ENCODE peak calls at places on chromosomes 4 and X, in six cellular contexts. F is Panc1, H is HepG2, R is GM23338, V is upper lobe of left lung, Y is HCT116. S is an unnamed sample.
A peak's percentile ranks its signal among the peaks of the same experiment; 100 is the strongest.

GRCh38 chrX:7074135-7074907 is 73.2 kb upstream of the STS start:
- ATAC-seq in F (no peak), H (no peak), R (no peak), V (no peak), Y (no peak), S (no peak)

GRCh38 chr4:5205981-5206380 is 154.7 kb downstream of the STK32B start:
- ATAC-seq in F (no peak), H (no peak), R (no peak), V (no peak), Y (peak; percentile 10), S (no peak)

GRCh38 chr4:56424176-56424575 is 11.2 kb downstream of the PPAT start:
- ATAC-seq in F (no peak), H (no peak), R (no peak), V (no peak), Y (no peak), S (no peak)

GRCh38 chr4:142091691-142092182 is 455.4 kb downstream of the IL15 start:
- ATAC-seq in F (peak; percentile 63), H (no peak), R (no peak), V (peak; percentile 19), Y (peak; percentile 37), S (peak; percentile 73)

GRCh38 chr4:3413675-3414420 is 27.9 kb upstream of the HGFAC start:
- ATAC-seq in F (no peak), H (no peak), R (peak; percentile 43), V (no peak), Y (no peak), S (no peak)

GRCh38 chr4:185384877-185385465 is 10.8 kb downstream of the LRP2BP start:
- ATAC-seq in F (no peak), H (no peak), R (no peak), V (no peak), Y (no peak), S (no peak)

GRCh38 chr4:33482773-33483172 is 2761.5 kb downstream of the ARAP2 start:
- ATAC-seq in F (no peak), H (no peak), R (no peak), V (no peak), Y (no peak), S (no peak)

GRCh38 chr4:154984616-154985015 is 203.5 kb downstream of the RBM46 start:
- ATAC-seq in F (no peak), H (no peak), R (no peak), V (peak; percentile 34), Y (no peak), S (no peak)

GRCh38 chrX:75642811-75643361 is 120.0 kb upstream of the ZDHHC15 start:
- ATAC-seq in F (no peak), H (no peak), R (no peak), V (no peak), Y (no peak), S (no peak)

GRCh38 chrX:128816919-128817318 is 706.4 kb downstream of the SMARCA1 start:
- ATAC-seq in F (no peak), H (peak; percentile 46), R (peak; percentile 63), V (no peak), Y (no peak), S (no peak)

GRCh38 chr4:146957252-146957651 is 11.6 kb upstream of the TTC29 start:
- ATAC-seq in F (no peak), H (no peak), R (no peak), V (no peak), Y (no peak), S (no peak)

GRCh38 chr4:102612824-102613366 is 111.7 kb downstream of the NFKB1 start:
- ATAC-seq in F (no peak), H (no peak), R (no peak), V (no peak), Y (no peak), S (no peak)

GRCh38 chr4:102608190-102608589 is 107.0 kb downstream of the NFKB1 start:
- ATAC-seq in F (no peak), H (no peak), R (no peak), V (no peak), Y (no peak), S (no peak)

GRCh38 chr4:102610476-102610875 is 109.3 kb downstream of the NFKB1 start:
- ATAC-seq in F (no peak), H (no peak), R (peak; percentile 28), V (no peak), Y (no peak), S (no peak)

GRCh38 chr4:102612195-102612594 is 111.0 kb downstream of the NFKB1 start:
- ATAC-seq in F (no peak), H (no peak), R (no peak), V (no peak), Y (no peak), S (no peak)

GRCh38 chr4:102610007-102610406 is 108.8 kb downstream of the NFKB1 start:
- ATAC-seq in F (no peak), H (peak; percentile 58), R (no peak), V (no peak), Y (peak; percentile 72), S (no peak)
- TF ChIP-seq CTCF in F (peak; percentile 44), H (peak; percentile 31), R (peak; percentile 40), V (no peak), Y (peak; percentile 49), S (no peak)

GRCh38 chr4:14254806-14255445 is 627.4 kb upstream of the BOD1L1 start:
- ATAC-seq in F (no peak), H (no peak), R (no peak), V (no peak), Y (no peak), S (no peak)

GRCh38 chr4:14254252-14254651 is 626.7 kb upstream of the BOD1L1 start:
- ATAC-seq in F (no peak), H (peak; percentile 83), R (peak; percentile 68), V (no peak), Y (no peak), S (no peak)

GRCh38 chr4:14247767-14248166 is 620.2 kb upstream of the BOD1L1 start:
- ATAC-seq in F (no peak), H (no peak), R (no peak), V (no peak), Y (no peak), S (no peak)

GRCh38 chr4:14249226-14249625 is 621.7 kb upstream of the BOD1L1 start:
- ATAC-seq in F (no peak), H (no peak), R (no peak), V (no peak), Y (no peak), S (no peak)
- TF ChIP-seq POLR2AphosphoS5 in F (no peak), H (no peak), R (no peak), V (no peak), Y (no peak), S (no peak)

GRCh38 chr4:28523791-28524190 is 1663.2 kb downstream of the STIM2 start:
- ATAC-seq in F (no peak), H (no peak), R (no peak), V (no peak), Y (no peak), S (no peak)

GRCh38 chr4:28518781-28519180 is 1658.1 kb downstream of the STIM2 start:
- ATAC-seq in F (no peak), H (no peak), R (no peak), V (no peak), Y (no peak), S (no peak)
- H3K4me1 ChIP-seq in F (no peaks in the 10 kb centered on the region), H (no peaks in the 10 kb centered on the region), R (no peaks in the 10 kb centered on the region), V (no peaks in the 10 kb centered on the region), Y (no peaks in the 10 kb centered on the region), S (no peaks in the 10 kb centered on the region)

GRCh38 chr4:130705023-130705422 is 1609.1 kb downstream of the C4orf33 start:
- ATAC-seq in F (no peak), H (no peak), R (no peak), V (no peak), Y (no peak), S (no peak)
- TF ChIP-seq CTCF in F (no peak), H (no peak), R (no peak), V (no peak), Y (no peak), S (no peak)

DNA sequence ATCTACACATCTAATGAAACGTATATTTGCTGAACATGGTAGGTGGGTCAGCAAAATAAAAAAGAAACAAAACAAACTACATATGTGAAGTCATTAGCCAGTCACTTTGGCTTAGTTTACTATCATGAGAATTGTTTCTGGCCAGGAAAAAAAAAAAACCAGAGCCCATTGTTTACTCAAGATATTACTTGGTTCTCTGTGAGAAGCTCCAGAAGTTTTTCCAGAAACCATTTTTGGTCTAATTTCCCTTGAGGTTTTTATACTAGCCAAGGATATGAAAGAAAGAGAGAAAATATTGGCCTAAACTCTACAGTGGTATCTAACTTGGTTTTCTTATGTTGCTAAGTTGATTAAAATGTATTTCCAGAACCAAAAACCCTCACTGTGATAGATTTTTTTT is 259.1 kb downstream of the PDHA2 start:
- ATAC-seq in F (no peak), H (no peak), R (no peak), V (no peak), Y (no peak), S (no peak)
- TF ChIP-seq POLR2AphosphoS5 in F (no peak), H (no peak), R (no peak), V (no peak), Y (no peak), S (no peak)

GRCh38 chr4:114036864-114037263 is 57.4 kb upstream of the ARSJ start:
- ATAC-seq in F (no peak), H (no peak), R (no peak), V (no peak), Y (no peak), S (no peak)

GRCh38 chr4:114041117-114041475 is 61.6 kb upstream of the ARSJ start:
- ATAC-seq in F (no peak), H (no peak), R (no peak), V (no peak), Y (no peak), S (no peak)

GRCh38 chr4:114037981-114038380 is 58.5 kb upstream of the ARSJ start:
- ATAC-seq in F (no peak), H (no peak), R (no peak), V (no peak), Y (no peak), S (no peak)

GRCh38 chr4:114040319-114041116 is 61.1 kb upstream of the ARSJ start:
- ATAC-seq in F (no peak), H (no peak), R (no peak), V (no peak), Y (no peak), S (no peak)

DNA sequence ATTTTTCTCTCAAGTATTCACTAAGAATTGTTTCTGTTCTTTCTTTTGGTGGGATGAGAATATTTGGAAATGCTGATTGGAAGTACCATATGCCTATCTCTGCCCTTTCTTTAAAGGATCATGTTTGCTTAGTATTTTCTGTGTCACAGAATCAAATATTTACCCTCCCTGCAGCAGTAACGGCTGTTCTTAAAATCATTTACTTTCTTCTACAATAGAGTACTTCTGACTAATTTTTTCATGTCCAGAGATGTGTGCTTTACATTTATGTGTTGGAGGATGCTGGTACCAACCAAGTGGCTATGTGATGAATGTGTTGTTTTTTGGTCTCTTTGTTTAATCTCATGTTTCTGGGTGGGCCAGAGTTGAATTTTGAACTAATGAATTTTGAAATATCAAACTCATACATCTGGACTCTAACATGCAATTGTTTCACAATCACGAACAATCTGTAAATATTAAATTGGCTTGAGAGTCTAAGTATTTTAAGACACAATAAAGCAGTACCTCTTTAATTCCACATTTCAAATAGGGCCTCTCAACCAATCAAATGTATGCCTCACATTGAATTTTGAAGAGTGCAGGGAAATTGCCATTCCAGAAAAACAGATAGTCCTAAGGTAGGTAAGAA is 59.4 kb upstream of the ARSJ start:
- ATAC-seq in F (no peak), H (no peak), R (no peak), V (no peak), Y (no peak), S (no peak)
- H3K4me1 ChIP-seq in F (no peaks in the 10 kb centered on the region), H (no peaks in the 10 kb centered on the region), R (no peaks in the 10 kb centered on the region), V (no peaks in the 10 kb centered on the region), Y (no peaks in the 10 kb centered on the region), S (no peaks in the 10 kb centered on the region)